ENCODE peak calls at places on chromosomes 6 and 20, in ten cellular contexts. Y is sigmoid colon, T is stomach, R is HepG2, V is HCT116, B is GM23338, Q is transverse colon, A is endothelial cell of umbilical vein, H is breast epithelium, S is suprapubic skin. U is an unnamed sample.

GRCh38 chr20:1396702-1397101 is 3.8 kb upstream of the FKBP1A start:
- DNase-seq in Y (no peak), T (no peak), R (no peak), V (no peak), B (no peak), Q (no peak), A (peak; percentile 37), H (no peak), S (no peak), U (no peak)

GRCh38 chr20:22795897-22796296 is 211.5 kb upstream of the FOXA2 start:
- DNase-seq in Y (peak; percentile 89), T (peak; percentile 28), R (peak; percentile 80), V (peak; percentile 37), B (no peak), Q (peak; percentile 33), A (peak; percentile 98), H (no peak), S (peak; percentile 77), U (no peak)

GRCh38 chr20:24670341-24670821 is 201.0 kb downstream of the SYNDIG1 start:
- DNase-seq in Y (peak; percentile 35), T (no peak), R (no peak), V (no peak), B (no peak), Q (no peak), A (no peak), H (peak; percentile 37), S (peak; percentile 53), U (peak; percentile 66)

GRCh38 chr6:42271834-42272805 is 54.5 kb upstream of the MRPS10 start:
- DNase-seq in Y (no peak), T (no peak), R (no peak), V (no peak), B (no peak), Q (no peak), A (no peak), H (no peak), S (no peak), U (no peak)

GRCh38 chr6:144335914-144336313 is 50.8 kb downstream of the UTRN start:
- DNase-seq in Y (no peak), T (no peak), R (no peak), V (peak; percentile 16), B (no peak), Q (peak; percentile 55), A (no peak), H (no peak), S (no peak), U (peak; percentile 85)

GRCh38 chr6:60670036-60670435 is 1616.0 kb downstream of the KHDRBS2 start:
- DNase-seq in Y (no peak), T (no peak), R (no peak), V (no peak), B (no peak), Q (no peak), A (no peak), H (no peak), S (no peak), U (no peak)

GRCh38 chr20:50678213-50678898 is 13.0 kb downstream of the RIPOR3 start:
- DNase-seq in Y (no peak), T (peak; percentile 93), R (peak; percentile 94), V (no peak), B (no peak), Q (peak; percentile 34), A (no peak), H (no peak), S (no peak), U (no peak)

GRCh38 chr20:63310265-63310971 is 17.4 kb downstream of the COL20A1 start:
- DNase-seq in Y (no peak), T (no peak), R (no peak), V (no peak), B (no peak), Q (no peak), A (no peak), H (no peak), S (no peak), U (no peak)

GRCh38 chr6:106512048-106512957 is 117.0 kb downstream of the RTN4IP1 start:
- DNase-seq in Y (peak; percentile 82), T (peak; percentile 84), R (peak; percentile 68), V (no peak), B (peak; percentile 80), Q (peak; percentile 92), A (peak; percentile 71), H (peak; percentile 79), S (peak; percentile 82), U (peak; percentile 98)
- TF ChIP-seq CTCF in Y (no peak), T (no peak), R (peak; percentile 61), V (no peak), B (no peak), Q (peak; percentile 9), A (no peak), H (no peak), S (peak; percentile 3), U (no peak)

GRCh38 chr20:62219992-62220665 is at the start of gene HRH3:
- DNase-seq in Y (no peak), T (peak; percentile 53), R (peak; percentile 41), V (no peak), B (peak; percentile 78), Q (peak; percentile 25), A (no peak), H (no peak), S (no peak), U (peak; percentile 85)
- H3K4me3 ChIP-seq in Y (peak within 1 kb of the TSS; percentile 43), T (peak within 1 kb of the TSS; percentile 47), R (peak within 1 kb of the TSS; percentile 32), V (no peak within 1 kb of the TSS), B (peak within 1 kb of the TSS; percentile 75), Q (no peak within 1 kb of the TSS), A (peak within 1 kb of the TSS; percentile 6), H (peak within 1 kb of the TSS; percentile 44), S (peak within 1 kb of the TSS; percentile 44), U (peak within 1 kb of the TSS; percentile 42)

GRCh38 chr20:20710847-20711315 is 1.6 kb downstream of the RALGAPA2 start:
- DNase-seq in Y (no peak), T (peak; percentile 77), R (peak; percentile 90), V (no peak), B (no peak), Q (peak; percentile 54), A (peak; percentile 34), H (no peak), S (no peak), U (no peak)

GRCh38 chr20:20713244-20713765 is 861 bp upstream of the RALGAPA2 start:
- DNase-seq in Y (no peak), T (no peak), R (peak; percentile 22), V (no peak), B (no peak), Q (peak; percentile 10), A (no peak), H (no peak), S (no peak), U (peak; percentile 89)

GRCh38 chr20:20712004-20712473 is 405 bp downstream of the RALGAPA2 start:
- DNase-seq in Y (no peak), T (peak; percentile 53), R (peak; percentile 37), V (no peak), B (peak; percentile 48), Q (peak; percentile 46), A (peak; percentile 18), H (no peak), S (peak; percentile 77), U (no peak)

GRCh38 chr20:20711413-20711812 is 1.0 kb downstream of the RALGAPA2 start:
- DNase-seq in Y (no peak), T (no peak), R (no peak), V (no peak), B (peak; percentile 16), Q (peak; percentile 38), A (peak; percentile 21), H (no peak), S (no peak), U (peak; percentile 77)

DNA sequence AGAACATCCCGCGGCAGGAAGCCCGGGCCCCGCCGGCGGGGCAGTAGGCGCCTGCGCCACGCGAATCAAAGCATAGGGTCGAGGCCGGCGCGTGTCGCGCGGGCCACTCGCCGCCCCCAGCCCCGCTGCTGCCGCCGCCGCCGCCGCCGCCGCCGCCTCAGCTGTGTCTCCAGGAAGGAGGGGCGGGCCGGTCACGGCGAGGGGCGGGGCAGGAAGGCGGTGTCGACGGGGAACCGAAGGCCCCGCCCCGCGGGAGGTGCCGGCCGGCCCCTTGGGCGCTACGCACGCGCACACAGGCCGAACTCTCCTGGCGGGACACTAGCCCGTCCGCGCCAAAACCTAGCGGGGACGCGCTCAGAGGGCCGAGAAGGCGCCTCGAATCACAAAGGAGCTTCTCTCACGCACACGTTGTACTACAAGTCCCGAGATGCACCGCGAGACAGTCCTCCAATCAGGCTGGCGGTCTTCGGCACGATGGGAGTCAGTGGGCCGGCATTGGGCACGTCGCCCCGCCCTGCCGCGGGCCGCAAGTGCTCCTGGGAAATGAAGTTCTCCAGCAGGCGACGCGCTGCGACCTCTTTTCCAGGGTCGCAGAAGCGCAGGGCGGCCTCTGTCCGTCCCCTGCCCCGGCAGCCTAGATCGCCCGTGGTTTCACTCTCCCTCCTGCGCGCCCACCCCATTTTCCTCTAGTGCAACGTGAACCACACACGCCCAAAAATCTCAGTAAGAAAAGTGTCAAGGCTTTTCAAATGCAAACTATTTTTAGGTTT is at the start of gene RALGAPA2:
- DNase-seq in Y (peak; percentile 99), T (peak; percentile 97), R (peak; percentile 100), V (peak; percentile 94), B (peak; percentile 98), Q (peak; percentile 97), A (peak; percentile 99), H (peak; percentile 95), S (peak; percentile 99), U (peak; percentile 99)
- TF ChIP-seq POLR2AphosphoS5 in Y (peak; percentile 18), T (peak; percentile 65), R (peak; percentile 92), V (no peak), B (peak; percentile 64), Q (peak; percentile 60), A (peak; percentile 57), H (peak; percentile 57), S (no peak), U (peak; percentile 77)

GRCh38 chr20:41617059-41617921 is 887 bp downstream of the CHD6 start:
- DNase-seq in Y (peak; percentile 66), T (no peak), R (peak; percentile 45), V (no peak), B (peak; percentile 55), Q (peak; percentile 35), A (peak; percentile 49), H (no peak), S (peak; percentile 67), U (peak; percentile 88)

GRCh38 chr20:41617931-41618806 is at the start of gene CHD6:
- DNase-seq in Y (peak; percentile 100), T (peak; percentile 100), R (peak; percentile 100), V (peak; percentile 97), B (peak; percentile 100), Q (peak; percentile 99), A (peak; percentile 99), H (peak; percentile 99), S (peak; percentile 99), U (peak; percentile 98)

GRCh38 chr20:41622584-41622983 is 4.4 kb upstream of the CHD6 start:
- DNase-seq in Y (no peak), T (no peak), R (no peak), V (no peak), B (no peak), Q (no peak), A (no peak), H (no peak), S (no peak), U (no peak)

GRCh38 chr20:41618807-41619294 is 674 bp upstream of the CHD6 start:
- DNase-seq in Y (no peak), T (peak; percentile 40), R (no peak), V (no peak), B (peak; percentile 25), Q (no peak), A (peak; percentile 19), H (no peak), S (no peak), U (no peak)

DNA sequence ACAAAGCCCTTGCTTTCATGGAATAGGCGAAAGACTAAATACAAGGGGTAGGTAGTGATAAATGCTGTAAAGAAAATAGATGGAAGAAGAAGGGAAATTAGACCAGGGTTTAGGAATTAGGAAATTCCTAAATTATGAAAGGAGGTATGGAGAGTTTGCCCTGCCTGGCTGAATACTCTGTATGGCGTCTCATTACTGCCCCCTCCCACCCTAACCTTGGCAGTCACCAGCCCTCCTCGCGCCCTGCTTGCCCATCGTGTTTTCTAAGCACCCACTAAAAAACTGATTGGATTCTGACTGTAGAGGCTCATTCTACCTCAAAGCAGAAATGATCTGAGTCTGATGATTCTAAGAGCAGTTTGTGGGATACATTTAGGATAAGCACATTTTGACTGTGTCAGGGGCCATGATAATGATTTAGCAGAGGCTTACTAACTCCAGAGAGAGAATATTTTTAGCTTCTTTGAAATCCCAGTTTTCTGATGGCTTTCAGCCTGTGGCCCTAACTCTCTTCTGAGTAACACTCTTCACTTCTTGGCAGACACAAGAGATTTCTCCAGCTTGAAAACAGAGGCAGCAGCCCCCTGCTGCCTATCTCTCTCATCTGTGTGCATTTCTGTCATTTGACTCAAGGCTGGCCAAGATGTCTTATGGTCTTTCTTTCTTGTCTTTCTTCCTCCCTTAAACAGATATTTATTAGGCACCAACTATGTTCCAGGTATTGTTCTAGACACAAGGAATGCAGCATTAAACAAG is 1.4 kb upstream of the CHD6 start:
- DNase-seq in Y (no peak), T (no peak), R (no peak), V (no peak), B (no peak), Q (no peak), A (no peak), H (no peak), S (no peak), U (no peak)
- TF ChIP-seq CTCF in Y (no peak), T (no peak), R (peak; percentile 65), V (no peak), B (no peak), Q (no peak), A (no peak), H (no peak), S (no peak), U (no peak)